ENCODE peak calls at places on chromosomes 2 and 18, in four cellular contexts. F is neural progenitor cell, G is IMR-90, J is A549. P is an unnamed sample.

GRCh38 chr18:43525149-43525548 is 247.9 kb upstream of the SYT4 start:
- DNase-seq in F (no peak), G (no peak), J (no peak), P (no peak)

GRCh38 chr2:191917430-191917881 is 70.6 kb upstream of the CAVIN2 start:
- DNase-seq in F (no peak), G (peak; percentile 31), J (no peak), P (no peak)

GRCh38 chr2:209817818-209818420 is 46.3 kb downstream of the UNC80 start:
- DNase-seq in F (peak; percentile 51), G (no peak), J (no peak), P (no peak)

GRCh38 chr2:15730545-15731212 is 139.0 kb downstream of the DDX1 start:
- DNase-seq in F (no peak), G (peak; percentile 92), J (peak; percentile 91), P (peak; percentile 60)

GRCh38 chr2:129929321-129930290 is 49.9 kb upstream of the RAB6C start:
- DNase-seq in F (no peak), G (no peak), J (no peak), P (no peak)

GRCh38 chr2:188243381-188243780 is 48.3 kb upstream of the GULP1 start:
- DNase-seq in F (no peak), G (no peak), J (no peak), P (no peak)

GRCh38 chr18:36314754-36315153 is 17.2 kb downstream of the FHOD3 start:
- DNase-seq in F (no peak), G (peak; percentile 89), J (peak; percentile 17), P (peak; percentile 53)

GRCh38 chr18:23570912-23571504 is 15.3 kb downstream of the NPC1 start:
- DNase-seq in F (no peak), G (no peak), J (no peak), P (no peak)

GRCh38 chr2:182368446-182368845 is 58.4 kb downstream of the PDE1A start:
- DNase-seq in F (no peak), G (peak; percentile 49), J (peak; percentile 56), P (no peak)

GRCh38 chr2:240640939-240641338 is 15.7 kb downstream of the GPR35 start:
- DNase-seq in F (peak; percentile 82), G (no peak), J (peak; percentile 70), P (no peak)

GRCh38 chr2:85468704-85469349 is 50.3 kb downstream of the SH2D6 start:
- DNase-seq in F (peak; percentile 46), G (peak; percentile 58), J (peak; percentile 82), P (peak; percentile 68)

GRCh38 chr18:36758623-36759022 is 70.2 kb downstream of the TPGS2 start:
- DNase-seq in F (no peak), G (peak; percentile 6), J (no peak), P (no peak)

GRCh38 chr2:30230479-30230854 is 867 bp upstream of the LBH start:
- DNase-seq in F (peak; percentile 63), G (peak; percentile 64), J (no peak), P (no peak)

GRCh38 chr2:128172191-128172590 is 81.2 kb downstream of the UGGT1 start:
- DNase-seq in F (peak; percentile 16), G (peak; percentile 32), J (peak; percentile 35), P (no peak)

GRCh38 chr2:64222942-64223511 is 78.8 kb upstream of the PELI1 start:
- DNase-seq in F (no peak), G (no peak), J (no peak), P (no peak)

GRCh38 chr2:157809212-157809611 is 66.9 kb downstream of the ACVR1 start:
- DNase-seq in F (no peak), G (peak; percentile 71), J (no peak), P (peak; percentile 26)

GRCh38 chr2:53987336-53987921 is 16.6 kb upstream of the PSME4 start:
- DNase-seq in F (no peak), G (peak; percentile 82), J (no peak), P (no peak)

GRCh38 chr2:101815739-101816391 is 118.4 kb downstream of the MAP4K4 start:
- DNase-seq in F (no peak), G (no peak), J (no peak), P (no peak)

GRCh38 chr18:13220326-13220991 is 1.9 kb downstream of the LDLRAD4 start:
- DNase-seq in F (no peak), G (no peak), J (no peak), P (no peak)
- H3K4me1 ChIP-seq in F (peaks cover 30% of the 10 kb centered on the region), G (peaks cover 2% of the 10 kb centered on the region), J (peaks cover 17% of the 10 kb centered on the region), P (no peaks in the 10 kb centered on the region)

GRCh38 chr18:48079885-48080284 is 149.4 kb upstream of the SMAD2 start:
- DNase-seq in F (no peak), G (no peak), J (no peak), P (no peak)

GRCh38 chr18:48085781-48086487 is 155.5 kb upstream of the SMAD2 start:
- DNase-seq in F (no peak), G (no peak), J (no peak), P (peak; percentile 40)

GRCh38 chr18:48080546-48080945 is 150.1 kb upstream of the SMAD2 start:
- DNase-seq in F (no peak), G (no peak), J (no peak), P (no peak)

GRCh38 chr18:48084041-48084757 is 153.7 kb upstream of the SMAD2 start:
- DNase-seq in F (no peak), G (no peak), J (no peak), P (no peak)

GRCh38 chr18:48084858-48085257 is 154.4 kb upstream of the SMAD2 start:
- DNase-seq in F (no peak), G (no peak), J (no peak), P (no peak)
- TF ChIP-seq CTCF in F (no peak), G (no peak), J (no peak), P (no peak)

DNA sequence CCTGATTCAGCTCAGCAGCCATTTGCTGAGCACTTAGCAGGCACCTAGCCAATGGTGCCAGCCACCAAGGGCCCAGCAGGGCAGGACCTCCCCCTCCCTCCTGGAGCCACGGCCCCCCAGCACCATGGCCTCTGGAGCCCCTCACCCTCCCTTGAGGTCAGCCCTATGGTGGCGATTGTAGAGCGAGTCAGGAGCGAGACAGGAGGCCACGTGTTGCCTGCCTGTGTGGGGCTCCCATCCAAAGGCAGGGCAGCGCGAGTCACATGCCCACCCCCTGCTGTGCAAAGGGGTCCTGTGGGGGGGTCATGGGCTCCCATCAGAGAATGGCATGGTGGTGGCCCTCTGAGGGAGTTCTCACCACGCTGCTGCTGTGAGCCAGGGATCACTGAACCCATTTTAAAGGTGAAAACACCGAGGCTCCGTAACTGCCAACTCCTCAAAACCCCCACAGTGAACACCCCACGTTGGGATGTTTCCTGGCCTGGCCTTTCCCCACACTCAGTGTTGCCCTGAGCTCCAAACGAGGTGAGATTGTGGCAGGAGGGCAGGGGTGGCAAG is 35.6 kb downstream of the RAMP1 start:
- DNase-seq in F (no peak), G (no peak), J (no peak), P (no peak)
- H3K27ac ChIP-seq in F (no peak overlapping the region), G (no peak overlapping the region), J (no peak overlapping the region), P (no peak overlapping the region)

DNA sequence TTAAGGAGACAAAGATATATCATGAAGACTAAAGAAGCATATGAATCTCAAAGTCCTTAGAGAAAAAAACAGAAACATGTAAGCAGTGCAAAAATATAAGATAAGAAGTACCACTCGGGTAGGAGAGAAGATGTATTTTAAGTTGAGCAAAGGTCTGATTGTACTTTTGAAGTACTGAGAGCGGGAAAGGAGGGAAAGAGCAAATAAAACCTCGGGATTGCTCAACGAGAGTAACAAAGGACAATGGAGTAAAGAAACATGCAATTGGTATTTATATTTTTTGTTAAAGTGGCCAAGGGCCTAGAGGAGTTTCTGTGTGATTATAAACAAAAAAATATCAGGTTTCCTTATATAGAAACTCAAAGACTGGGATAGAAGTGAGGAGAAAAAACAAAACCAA is 251.9 kb downstream of the LNPK start:
- DNase-seq in F (no peak), G (no peak), J (no peak), P (no peak)
- H3K4me1 ChIP-seq in F (peaks cover 11% of the 10 kb centered on the region), G (no peaks in the 10 kb centered on the region), J (no peaks in the 10 kb centered on the region), P (no peaks in the 10 kb centered on the region)

DNA sequence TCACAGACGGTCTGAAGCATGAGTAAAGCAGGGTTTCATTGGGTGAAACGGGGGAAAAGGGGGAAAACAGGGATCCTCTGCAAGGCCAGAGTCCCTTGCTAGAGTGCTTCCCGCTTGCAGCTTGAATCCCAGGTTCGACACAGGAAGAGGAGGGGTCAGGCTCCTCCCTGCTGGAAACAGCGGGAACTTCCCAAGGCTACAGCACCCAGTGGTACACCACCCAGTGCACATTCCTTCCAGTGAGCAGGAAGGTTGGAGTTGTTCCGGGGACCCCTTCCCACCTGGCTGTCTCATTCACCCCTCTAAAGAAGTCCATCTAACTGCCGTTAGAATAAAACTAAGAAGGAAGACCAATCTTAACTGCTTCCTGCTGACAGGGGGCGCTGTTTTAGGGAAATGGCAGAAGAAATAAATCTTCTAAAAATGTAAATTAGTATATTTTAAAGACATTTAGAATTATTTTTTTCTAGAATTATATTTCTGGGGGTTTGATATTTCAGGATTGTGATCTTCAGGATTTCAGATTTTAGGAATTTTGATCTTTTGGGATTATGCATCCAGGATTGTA is 230.9 kb downstream of the RBM43 start:
- DNase-seq in F (no peak), G (no peak), J (peak; percentile 13), P (no peak)
- TF ChIP-seq CTCF in F (peak; percentile 39), G (no peak), J (peak; percentile 17), P (peak; percentile 45)

GRCh38 chr2:60535392-60536312 is 17.8 kb downstream of the BCL11A start:
- DNase-seq in F (no peak), G (no peak), J (no peak), P (no peak)

GRCh38 chr2:60534034-60534393 is 19.4 kb downstream of the BCL11A start:
- DNase-seq in F (no peak), G (no peak), J (no peak), P (peak; percentile 29)

GRCh38 chr2:60538136-60538535 is 15.3 kb downstream of the BCL11A start:
- DNase-seq in F (no peak), G (no peak), J (no peak), P (no peak)

GRCh38 chr2:60539177-60539576 is 14.3 kb downstream of the BCL11A start:
- DNase-seq in F (no peak), G (no peak), J (no peak), P (no peak)

GRCh38 chr2:60536716-60537115 is 16.7 kb downstream of the BCL11A start:
- DNase-seq in F (no peak), G (no peak), J (no peak), P (peak; percentile 70)
- H3K27ac ChIP-seq in F (no peak overlapping the region), G (no peak overlapping the region), J (no peak overlapping the region), P (peak overlapping the region; percentile 35)

GRCh38 chr2:8534729-8535397 is 147.0 kb upstream of the ID2 start:
- DNase-seq in F (no peak), G (peak; percentile 33), J (no peak), P (no peak)
- H3K4me1 ChIP-seq in F (peaks cover 7% of the 10 kb centered on the region), G (peaks cover 12% of the 10 kb centered on the region), J (no peaks in the 10 kb centered on the region), P (no peaks in the 10 kb centered on the region)

DNA sequence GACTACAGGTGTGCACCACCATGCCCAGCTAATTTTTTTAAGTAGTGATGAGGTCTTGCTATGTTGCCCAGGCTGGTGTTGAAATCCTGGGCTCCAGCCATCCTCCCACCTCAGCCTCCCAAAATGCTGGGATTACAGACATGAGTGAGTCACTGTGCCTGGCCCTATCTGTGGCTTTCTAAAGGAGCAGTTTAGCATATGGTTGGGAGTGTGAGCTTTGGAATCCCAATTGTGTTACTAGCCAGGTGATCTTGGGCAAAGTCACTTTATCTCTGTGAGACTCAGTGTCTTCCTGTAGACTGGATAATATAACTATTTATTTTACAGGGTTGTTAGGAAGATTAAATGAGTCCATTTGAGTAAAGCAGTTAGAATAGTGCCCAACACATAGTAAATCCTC is 19.8 kb upstream of the SMAD4 start:
- DNase-seq in F (no peak), G (no peak), J (no peak), P (peak; percentile 7)
- TF ChIP-seq CTCF in F (no peak), G (no peak), J (no peak), P (no peak)